ENCODE peak calls at places on chromosomes 12 and 14, in eight cellular contexts. E is stomach; X is astrocyte; J is CD8-positive, alpha-beta T cell; W is hepatocyte; P is heart left ventricle; B is suprapubic skin; D is neural progenitor cell. C is an unnamed sample. For H3K4me1, the result is how much of the 10 kb centered on the place peaks cover.

GRCh38 chr12:85310025-85310424 is 30.0 kb downstream of the ALX1 start:
- DNase-seq in E (no peak), X (no peak), J (no peak), W (peak), P (no peak), B (no peak), D (no peak), C (no peak)

GRCh38 chr14:58912799-58913432 is 275.2 kb downstream of the DACT1 start:
- DNase-seq in E (no peak), X (no peak), J (no peak), W (peak), P (no peak), B (no peak), D (no peak), C (no peak)

GRCh38 chr14:22807432-22808087 is 7.7 kb downstream of the SLC7A7 start:
- DNase-seq in E (no peak), X (no peak), J (no peak), W (peak), P (no peak), B (no peak), D (no peak), C (peak)

GRCh38 chr14:81986005-81986404 is 452.4 kb upstream of the SEL1L start:
- DNase-seq in E (no peak), X (no peak), J (no peak), W (peak), P (no peak), B (no peak), D (no peak), C (no peak)

GRCh38 chr14:70893062-70893841 is 14.0 kb upstream of the PCNX1 start:
- DNase-seq in E (no peak), X (no peak), J (no peak), W (no peak), P (no peak), B (no peak), D (no peak), C (no peak)

GRCh38 chr14:99381688-99382060 is 99.0 kb downstream of the SETD3 start:
- DNase-seq in E (no peak), X (no peak), J (no peak), W (no peak), P (no peak), B (no peak), D (no peak), C (no peak)

GRCh38 chr12:42481368-42481767 is 108.2 kb downstream of the PRICKLE1 start:
- DNase-seq in E (no peak), X (no peak), J (no peak), W (no peak), P (no peak), B (no peak), D (peak), C (no peak)

GRCh38 chr12:46209914-46210834 is 58.7 kb downstream of the SLC38A1 start:
- DNase-seq in E (peak), X (peak), J (peak), W (no peak), P (peak), B (no peak), D (no peak), C (peak)

GRCh38 chr14:45649051-45649450 is 396.0 kb upstream of the MIS18BP1 start:
- DNase-seq in E (no peak), X (no peak), J (no peak), W (no peak), P (no peak), B (no peak), D (no peak), C (peak)

GRCh38 chr12:113462880-113463745 is 8.6 kb downstream of the LHX5 start:
- DNase-seq in E (no peak), X (no peak), J (no peak), W (no peak), P (no peak), B (no peak), D (peak), C (no peak)

GRCh38 chr12:50933459-50934124 is 18.8 kb upstream of the HIGD1C start:
- DNase-seq in E (no peak), X (no peak), J (no peak), W (peak), P (no peak), B (no peak), D (no peak), C (peak)

GRCh38 chr12:2891240-2892053 is 756 bp downstream of the TULP3 start:
- DNase-seq in E (peak), X (peak), J (peak), W (peak), P (peak), B (no peak), D (peak), C (peak)

GRCh38 chr12:111781085-111781658 is 14.4 kb downstream of the ALDH2 start:
- DNase-seq in E (no peak), X (no peak), J (no peak), W (no peak), P (no peak), B (no peak), D (no peak), C (no peak)

GRCh38 chr12:5571115-5571514 is 139.2 kb downstream of the NTF3 start:
- DNase-seq in E (no peak), X (no peak), J (no peak), W (no peak), P (no peak), B (no peak), D (no peak), C (no peak)

GRCh38 chr14:55388160-55388559 is 23.5 kb downstream of the ATG14 start:
- DNase-seq in E (no peak), X (peak), J (no peak), W (no peak), P (no peak), B (no peak), D (no peak), C (peak)

GRCh38 chr12:115584156-115584555 is 693.3 kb downstream of the MED13L start:
- DNase-seq in E (no peak), X (no peak), J (no peak), W (no peak), P (no peak), B (no peak), D (no peak), C (peak)

GRCh38 chr12:51028126-51028810 is 2.1 kb upstream of the SLC11A2 start:
- DNase-seq in E (no peak), X (no peak), J (no peak), W (peak), P (no peak), B (no peak), D (peak), C (peak)

GRCh38 chr14:90111895-90112534 is 50.2 kb downstream of the KCNK13 start:
- DNase-seq in E (no peak), X (peak), J (no peak), W (no peak), P (no peak), B (no peak), D (no peak), C (peak)

GRCh38 chr12:105524961-105525360 is 194.5 kb downstream of the C12orf75 start:
- DNase-seq in E (no peak), X (peak), J (no peak), W (no peak), P (no peak), B (no peak), D (no peak), C (no peak)

GRCh38 chr12:30979371-30980259 is 53.1 kb downstream of the TSPAN11 start:
- DNase-seq in E (no peak), X (no peak), J (no peak), W (no peak), P (peak), B (no peak), D (no peak), C (no peak)

GRCh38 chr12:128727999-128728398 is 95.8 kb downstream of the SLC15A4 start:
- DNase-seq in E (no peak), X (no peak), J (no peak), W (peak), P (no peak), B (no peak), D (no peak), C (no peak)

GRCh38 chr12:71567562-71567961 is 96.1 kb downstream of the ZFC3H1 start:
- DNase-seq in E (no peak), X (no peak), J (no peak), W (peak), P (no peak), B (no peak), D (peak), C (no peak)

GRCh38 chr12:131124487-131125280 is 171.0 kb downstream of the ADGRD1 start:
- DNase-seq in E (no peak), X (no peak), J (no peak), W (no peak), P (no peak), B (no peak), D (no peak), C (no peak)

GRCh38 chr12:31849090-31849687 is 110.0 kb upstream of the RESF1 start:
- DNase-seq in E (no peak), X (peak), J (no peak), W (no peak), P (no peak), B (no peak), D (peak), C (peak)

GRCh38 chr14:101738921-101739320 is 22.6 kb upstream of the PPP2R5C start:
- DNase-seq in E (no peak), X (no peak), J (no peak), W (no peak), P (no peak), B (peak), D (no peak), C (no peak)

GRCh38 chr14:81594012-81594411 is 60.4 kb upstream of the SEL1L start:
- DNase-seq in E (no peak), X (no peak), J (no peak), W (peak), P (peak), B (no peak), D (peak), C (no peak)

GRCh38 chr12:9115731-9116689 is at the start of gene A2M:
- DNase-seq in E (no peak), X (peak), J (no peak), W (peak), P (peak), B (no peak), D (no peak), C (no peak)

GRCh38 chr12:51923506-51924365 is 16.4 kb downstream of the ACVRL1 start:
- DNase-seq in E (peak), X (no peak), J (peak), W (peak), P (peak), B (peak), D (peak), C (no peak)

GRCh38 chr12:120229583-120230325 is 28.8 kb upstream of the RPLP0 start:
- DNase-seq in E (no peak), X (no peak), J (no peak), W (peak), P (no peak), B (no peak), D (peak), C (peak)

GRCh38 chr14:20350860-20351259 is 7.4 kb downstream of the PARP2 start:
- DNase-seq in E (no peak), X (no peak), J (no peak), W (no peak), P (no peak), B (no peak), D (no peak), C (no peak)

GRCh38 chr12:56521590-56522371 is at the start of gene RBMS2:
- DNase-seq in E (peak), X (peak), J (peak), W (peak), P (peak), B (peak), D (peak), C (peak)

GRCh38 chr12:28027328-28027727 is 54.8 kb upstream of the PTHLH start:
- DNase-seq in E (no peak), X (no peak), J (no peak), W (no peak), P (no peak), B (no peak), D (no peak), C (no peak)

GRCh38 chr12:107404981-107405380 is 280.6 kb upstream of the PWP1 start:
- DNase-seq in E (no peak), X (peak), J (no peak), W (peak), P (no peak), B (no peak), D (peak), C (peak)

GRCh38 chr14:51333901-51334432 is 93.9 kb downstream of the TMX1 start:
- DNase-seq in E (no peak), X (peak), J (no peak), W (no peak), P (peak), B (no peak), D (no peak), C (peak)

GRCh38 chr12:94429191-94429590 is 30.5 kb downstream of the CEP83 start:
- DNase-seq in E (no peak), X (no peak), J (no peak), W (no peak), P (no peak), B (no peak), D (peak), C (no peak)
- H3K4me1 ChIP-seq in E (under half), X (under half), J (under half), W (under half), P (under half), B (under half), D (under half), C (under half)

DNA sequence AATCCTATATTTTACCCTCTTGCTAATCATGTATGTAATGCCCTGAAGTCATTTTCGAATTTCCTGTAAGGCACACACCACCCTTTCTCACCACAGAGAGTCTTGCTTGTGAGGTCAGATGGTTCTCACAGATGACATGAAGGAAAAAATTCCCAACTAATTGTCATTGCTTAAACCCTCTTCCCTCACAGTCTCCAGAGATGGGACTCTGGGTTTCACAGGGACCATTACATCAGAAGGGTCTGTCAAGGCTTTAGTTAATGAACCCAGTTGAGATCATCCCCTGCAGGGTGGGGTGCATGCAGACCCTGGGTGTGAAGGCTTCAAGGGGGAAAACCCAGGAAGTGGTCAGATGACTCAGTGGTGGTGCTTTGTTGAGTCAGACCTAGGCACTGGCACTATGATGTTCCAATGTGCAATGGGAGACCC is 229.6 kb downstream of the BCAT1 start:
- DNase-seq in E (no peak), X (peak), J (peak), W (no peak), P (no peak), B (no peak), D (no peak), C (peak)
- H3K27ac ChIP-seq in E (no peak), X (peak), J (no peak), W (no peak), P (no peak), B (no peak), D (no peak), C (peak)

GRCh38 chr14:73851567-73852382 is at the start of gene PTGR2:
- DNase-seq in E (peak), X (peak), J (peak), W (peak), P (peak), B (peak), D (peak), C (peak)
- TF ChIP-seq CTCF in E (no peak), X (no peak), J (no peak), W (no peak), P (no peak), B (peak), D (peak), C (no peak)

GRCh38 chr14:77199590-77199989 is 18.0 kb downstream of the TMEM63C start:
- DNase-seq in E (no peak), X (no peak), J (no peak), W (no peak), P (no peak), B (no peak), D (no peak), C (no peak)
- H3K4me1 ChIP-seq in E (under half), X (under half), J (under half), W (under half), P (under half), B (under half), D (under half), C (under half)

GRCh38 chr12:24823808-24824515 is 124.9 kb downstream of the BCAT1 start:
- DNase-seq in E (no peak), X (no peak), J (no peak), W (no peak), P (no peak), B (no peak), D (no peak), C (no peak)

GRCh38 chr12:24821691-24822090 is 127.2 kb downstream of the BCAT1 start:
- DNase-seq in E (no peak), X (peak), J (no peak), W (peak), P (no peak), B (no peak), D (no peak), C (peak)

GRCh38 chr12:24820872-24821271 is 128.0 kb downstream of the BCAT1 start:
- DNase-seq in E (no peak), X (peak), J (no peak), W (peak), P (no peak), B (no peak), D (no peak), C (no peak)

DNA sequence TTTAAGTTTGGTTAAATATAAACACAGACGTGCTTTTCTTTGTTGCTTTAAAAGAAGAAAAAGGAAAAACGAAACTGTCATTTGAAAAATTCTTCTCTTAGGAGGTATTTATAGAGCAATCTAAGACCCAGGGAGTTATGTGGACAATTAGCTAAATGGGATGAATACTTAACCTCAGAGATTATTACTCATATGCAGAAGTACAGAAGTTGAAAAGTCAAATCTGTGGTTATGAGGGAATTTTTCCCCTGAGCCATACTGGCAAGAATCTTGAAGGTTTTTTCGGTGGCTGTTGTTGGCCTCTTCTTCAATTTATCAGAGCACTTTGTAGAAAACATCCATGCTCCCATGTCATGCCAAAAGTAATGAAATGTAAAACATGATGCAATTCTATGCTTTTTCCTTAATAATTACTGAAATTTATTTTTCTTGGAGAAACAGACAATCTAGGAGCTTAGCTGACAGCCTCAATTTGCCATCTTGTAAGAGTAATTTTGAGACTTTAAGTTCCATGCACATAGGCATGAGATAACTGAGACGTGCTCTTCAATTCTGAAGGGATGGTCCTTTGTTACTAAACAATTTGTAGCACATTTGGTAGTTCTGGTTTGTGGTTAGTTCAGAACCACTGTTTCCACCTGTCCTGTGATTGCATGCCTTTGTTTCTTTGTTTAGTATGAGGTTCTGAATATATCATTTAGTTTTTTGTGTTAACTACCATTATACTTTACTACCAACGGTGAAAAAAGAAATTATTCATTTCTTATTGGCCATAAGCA is 126.6 kb downstream of the BCAT1 start:
- DNase-seq in E (no peak), X (peak), J (no peak), W (no peak), P (no peak), B (no peak), D (no peak), C (peak)
- H3K27ac ChIP-seq in E (no peak), X (peak), J (no peak), W (no peak), P (no peak), B (no peak), D (no peak), C (peak)

DNA sequence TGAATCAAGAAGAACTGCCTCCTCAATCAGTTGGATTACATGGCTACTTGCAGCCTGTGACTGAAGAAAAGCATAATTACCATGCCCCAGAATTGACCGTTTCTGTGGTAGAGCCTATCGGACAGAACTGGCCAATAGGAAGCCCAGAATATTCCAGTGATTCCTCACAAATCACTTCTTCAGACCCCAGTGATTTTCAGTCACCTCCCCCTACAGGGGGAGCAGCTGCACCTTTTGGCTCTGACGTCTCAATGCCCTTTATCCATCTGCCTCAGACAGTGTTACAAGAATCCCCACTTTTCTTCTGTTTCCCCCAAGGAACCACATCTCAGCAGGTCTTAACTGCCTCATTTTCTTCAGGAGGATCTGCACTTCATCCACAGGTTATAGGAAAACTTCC is 80.8 kb downstream of the RAD52 start:
- DNase-seq in E (no peak), X (no peak), J (no peak), W (no peak), P (no peak), B (no peak), D (peak), C (no peak)
- TF ChIP-seq CTCF in E (no peak), X (peak), J (no peak), W (no peak), P (no peak), B (no peak), D (peak), C (peak)

GRCh38 chr14:72522847-72523246 is 371.1 kb downstream of the DPF3 start:
- DNase-seq in E (no peak), X (no peak), J (no peak), W (no peak), P (no peak), B (no peak), D (no peak), C (no peak)
- H3K4me1 ChIP-seq in E (under half), X (under half), J (under half), W (under half), P (under half), B (under half), D (under half), C (under half)

DNA sequence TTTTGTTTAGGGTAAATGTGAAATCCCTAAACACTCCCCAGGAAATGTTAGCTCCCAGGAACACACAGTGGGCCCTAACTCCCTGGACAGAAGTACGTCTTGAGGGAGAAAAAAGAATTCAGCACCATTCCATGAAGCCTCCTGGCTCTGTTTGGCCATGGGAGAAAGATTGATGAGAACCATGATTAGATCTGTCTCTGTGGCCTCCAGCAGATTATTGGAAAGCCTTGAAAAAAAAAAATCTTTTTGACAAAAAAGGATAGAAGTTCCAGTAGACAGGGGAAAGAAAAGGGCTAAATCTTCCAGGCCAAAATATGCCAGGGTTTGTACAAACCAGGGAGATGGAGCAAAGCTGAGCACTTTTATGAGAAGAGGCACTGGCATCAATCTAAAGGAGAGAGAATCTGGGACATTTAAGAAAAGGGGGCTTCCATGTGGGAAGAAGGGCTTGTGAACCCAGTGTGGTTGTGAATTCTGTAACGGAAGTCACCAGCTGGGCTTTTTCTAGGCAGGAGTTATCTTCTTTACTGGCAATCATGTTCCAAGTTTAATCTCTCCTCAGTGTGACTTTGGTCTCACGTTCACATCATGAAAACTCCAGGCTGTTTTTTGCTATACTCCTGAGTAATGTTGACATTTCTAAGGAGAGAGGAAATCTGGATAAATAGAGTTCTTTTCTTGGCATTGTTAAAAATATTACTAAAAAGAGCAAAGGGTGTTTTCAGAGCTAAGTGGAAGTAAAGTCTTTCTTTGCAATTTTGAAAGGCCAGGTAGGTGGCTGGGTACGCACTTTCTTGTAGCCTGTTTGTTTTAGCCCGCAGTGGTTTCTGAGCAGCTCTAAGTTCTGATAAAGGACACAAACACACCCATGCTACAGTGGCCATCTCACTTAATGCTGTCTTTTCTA is 426.7 kb downstream of the RAD51B start:
- DNase-seq in E (no peak), X (peak), J (no peak), W (peak), P (no peak), B (no peak), D (no peak), C (no peak)
- H3K27ac ChIP-seq in E (peak), X (no peak), J (no peak), W (peak), P (peak), B (peak), D (no peak), C (peak)